ENCODE peak calls at places on chromosome 19, in five cellular contexts. E is stimulated activated CD8-positive, alpha-beta memory T cell treated with anti-CD3 and anti-CD28 coated beads, Interleukin-15, amount 100 ng/mL, for 24 hours; S is GM18507; Z is iPS DF 6.9; N is foreskin keratinocyte. U is an unnamed sample.

GRCh38 chr19:55083004-55083850 is 7.6 kb downstream of the EPS8L1 start:
- DNase-seq in E (no peak), S (no peak), Z (no peak), N (no peak), U (no peak)

GRCh38 chr19:49490287-49491029 is 3.0 kb downstream of the RPL13A start:
- DNase-seq in E (no peak), S (no peak), Z (no peak), N (no peak), U (no peak)

GRCh38 chr19:22545751-22546150 is 88.4 kb upstream of the ZNF492 start:
- DNase-seq in E (no peak), S (no peak), Z (peak), N (no peak), U (peak)

GRCh38 chr19:40948580-40949299 is 42.3 kb upstream of the CYP2B6 start:
- DNase-seq in E (no peak), S (no peak), Z (no peak), N (no peak), U (no peak)

GRCh38 chr19:13155472-13156284 is 5.5 kb downstream of the IER2 start:
- DNase-seq in E (no peak), S (no peak), Z (no peak), N (no peak), U (peak)

GRCh38 chr19:35439921-35440320 is 8.1 kb upstream of the FFAR2 start:
- DNase-seq in E (no peak), S (no peak), Z (no peak), N (no peak), U (no peak)

GRCh38 chr19:33678796-33679195 is 57.0 kb downstream of the CHST8 start:
- DNase-seq in E (no peak), S (no peak), Z (no peak), N (no peak), U (no peak)

GRCh38 chr19:39483141-39483540 is 2.5 kb downstream of the TIMM50 start:
- DNase-seq in E (no peak), S (no peak), Z (no peak), N (no peak), U (no peak)

GRCh38 chr19:15584095-15584494 is 30.9 kb upstream of the CYP4F8 start:
- DNase-seq in E (no peak), S (no peak), Z (no peak), N (no peak), U (no peak)

GRCh38 chr19:49809155-49809986 is 3.7 kb downstream of the FUZ start:
- DNase-seq in E (no peak), S (no peak), Z (no peak), N (peak), U (no peak)

GRCh38 chr19:58277197-58277596 is 1.6 kb upstream of the ZNF8 start:
- DNase-seq in E (no peak), S (no peak), Z (no peak), N (no peak), U (no peak)

GRCh38 chr19:47447470-47448359 is 24.0 kb downstream of the SLC8A2 start:
- DNase-seq in E (peak), S (no peak), Z (no peak), N (peak), U (peak)

GRCh38 chr19:35495107-35496064 is 5.1 kb upstream of the KRTDAP start:
- DNase-seq in E (peak), S (peak), Z (no peak), N (peak), U (peak)

GRCh38 chr19:15730538-15730937 is 2.7 kb downstream of the OR10H2 start:
- DNase-seq in E (no peak), S (no peak), Z (no peak), N (no peak), U (no peak)

GRCh38 chr19:12749938-12750521 is 1.6 kb upstream of the BEST2 start:
- DNase-seq in E (no peak), S (no peak), Z (no peak), N (peak), U (no peak)

GRCh38 chr19:35585844-35586243 is at the start of gene PMIS2:
- DNase-seq in E (no peak), S (no peak), Z (peak), N (no peak), U (no peak)

GRCh38 chr19:7705387-7706187 is 3.7 kb upstream of the FCER2 start:
- DNase-seq in E (peak), S (peak), Z (no peak), N (no peak), U (no peak)